ENCODE peak calls at places on chromosomes 16 and 17, in ten cellular contexts. I, V, B, M, G, Y, T, C, F and J are unnamed samples.

GRCh38 chr17:39553326-39553945 is 54.3 kb downstream of the NEUROD2 start:
- DNase-seq in I (peak; percentile 60), V (no peak), B (no peak), M (peak; percentile 60), G (peak; percentile 62), Y (no peak), T (no peak), C (no peak), F (no peak), J (no peak)

GRCh38 chr17:80894439-80894721 is 97.3 kb upstream of the CHMP6 start:
- DNase-seq in I (no peak), V (no peak), B (no peak), M (no peak), G (no peak), Y (no peak), T (no peak), C (no peak), F (no peak), J (no peak)

GRCh38 chr17:45103269-45103795 is 29.0 kb downstream of the PLCD3 start:
- DNase-seq in I (no peak), V (no peak), B (no peak), M (no peak), G (no peak), Y (no peak), T (no peak), C (no peak), F (no peak), J (no peak)

GRCh38 chr16:84489141-84489540 is 15.3 kb downstream of the MEAK7 start:
- DNase-seq in I (no peak), V (no peak), B (no peak), M (no peak), G (no peak), Y (no peak), T (no peak), C (no peak), F (no peak), J (no peak)

GRCh38 chr17:37787055-37787720 is 42.3 kb upstream of the HNF1B start:
- DNase-seq in I (peak; percentile 72), V (peak; percentile 87), B (no peak), M (no peak), G (peak; percentile 28), Y (no peak), T (peak; percentile 70), C (no peak), F (peak; percentile 88), J (no peak)

GRCh38 chr16:22314661-22315626 is 17.7 kb downstream of the POLR3E start:
- DNase-seq in I (no peak), V (no peak), B (no peak), M (no peak), G (no peak), Y (no peak), T (peak; percentile 6), C (no peak), F (no peak), J (no peak)

GRCh38 chr17:4436846-4437245 is 3.1 kb downstream of the SPNS3 start:
- DNase-seq in I (no peak), V (no peak), B (no peak), M (no peak), G (no peak), Y (no peak), T (no peak), C (no peak), F (no peak), J (no peak)

GRCh38 chr17:10226930-10227695 is 28.7 kb upstream of the GAS7 start:
- DNase-seq in I (peak; percentile 22), V (no peak), B (peak; percentile 82), M (peak; percentile 12), G (peak; percentile 41), Y (no peak), T (peak; percentile 19), C (no peak), F (peak; percentile 31), J (peak; percentile 67)

GRCh38 chr17:31907342-31907975 is 6.0 kb upstream of the UTP6 start:
- DNase-seq in I (peak; percentile 70), V (no peak), B (no peak), M (peak; percentile 44), G (peak; percentile 65), Y (no peak), T (peak; percentile 30), C (peak; percentile 21), F (peak; percentile 40), J (no peak)

GRCh38 chr17:46020023-46020735 is 21.1 kb downstream of the STH start:
- DNase-seq in I (no peak), V (no peak), B (no peak), M (no peak), G (no peak), Y (no peak), T (no peak), C (no peak), F (peak; percentile 33), J (peak; percentile 80)

GRCh38 chr17:55237268-55237667 is 27.5 kb upstream of the HLF start:
- DNase-seq in I (no peak), V (no peak), B (no peak), M (peak; percentile 1), G (no peak), Y (no peak), T (no peak), C (no peak), F (no peak), J (peak; percentile 42)

GRCh38 chr16:81107506-81107905 is 11.3 kb upstream of the GCSH start:
- DNase-seq in I (no peak), V (no peak), B (no peak), M (no peak), G (no peak), Y (no peak), T (no peak), C (no peak), F (no peak), J (no peak)

GRCh38 chr16:6558133-6558532 is 774.5 kb upstream of the RBFOX1 start:
- DNase-seq in I (no peak), V (no peak), B (peak; percentile 72), M (no peak), G (no peak), Y (no peak), T (no peak), C (no peak), F (no peak), J (no peak)

GRCh38 chr17:77831497-77832179 is 126.9 kb upstream of the TNRC6C start:
- DNase-seq in I (peak; percentile 77), V (peak; percentile 29), B (no peak), M (peak; percentile 73), G (peak; percentile 68), Y (peak; percentile 50), T (no peak), C (peak; percentile 20), F (no peak), J (no peak)

GRCh38 chr17:8629371-8630226 is 926 bp downstream of the MYH10 start:
- DNase-seq in I (no peak), V (peak; percentile 50), B (peak; percentile 57), M (peak; percentile 34), G (peak; percentile 36), Y (no peak), T (peak; percentile 28), C (no peak), F (peak; percentile 13), J (no peak)

GRCh38 chr16:76345093-76345735 is 68.0 kb downstream of the CNTNAP4 start:
- DNase-seq in I (no peak), V (no peak), B (no peak), M (peak; percentile 91), G (peak; percentile 99), Y (no peak), T (no peak), C (no peak), F (no peak), J (no peak)

GRCh38 chr16:1361685-1362360 is 10.1 kb downstream of the GNPTG start:
- DNase-seq in I (no peak), V (no peak), B (no peak), M (no peak), G (no peak), Y (no peak), T (no peak), C (no peak), F (no peak), J (no peak)

GRCh38 chr17:79606487-79606886 is 4.4 kb downstream of the RBFOX3 start:
- DNase-seq in I (no peak), V (no peak), B (no peak), M (no peak), G (no peak), Y (no peak), T (no peak), C (no peak), F (no peak), J (no peak)

GRCh38 chr17:79608729-79609039 is 2.2 kb downstream of the RBFOX3 start:
- DNase-seq in I (no peak), V (no peak), B (no peak), M (no peak), G (no peak), Y (no peak), T (no peak), C (no peak), F (no peak), J (no peak)

GRCh38 chr17:79609175-79609589 is 1.7 kb downstream of the RBFOX3 start:
- DNase-seq in I (no peak), V (no peak), B (peak; percentile 52), M (no peak), G (no peak), Y (no peak), T (no peak), C (no peak), F (no peak), J (no peak)

GRCh38 chr17:79609616-79610150 is 1.2 kb downstream of the RBFOX3 start:
- DNase-seq in I (no peak), V (no peak), B (peak; percentile 69), M (no peak), G (no peak), Y (no peak), T (no peak), C (no peak), F (no peak), J (no peak)

GRCh38 chr17:79607941-79608728 is 2.7 kb downstream of the RBFOX3 start:
- DNase-seq in I (no peak), V (no peak), B (peak; percentile 90), M (peak; percentile 11), G (peak; percentile 25), Y (no peak), T (no peak), C (no peak), F (peak; percentile 20), J (no peak)
- H3K4me3 ChIP-seq in I (no peak overlapping the region), V (no peak overlapping the region), B (peak overlapping the region; percentile 53), M (no peak overlapping the region), G (no peak overlapping the region), Y (no peak overlapping the region), T (no peak overlapping the region), C (no peak overlapping the region), F (no peak overlapping the region), J (no peak overlapping the region)

GRCh38 chr16:70808371-70808770 is 7.4 kb upstream of the VAC14 start:
- DNase-seq in I (no peak), V (no peak), B (no peak), M (no peak), G (no peak), Y (no peak), T (no peak), C (no peak), F (no peak), J (no peak)
- TF ChIP-seq CTCF in I (no peak), V (no peak), B (peak; percentile 31), M (peak; percentile 3), G (no peak), Y (no peak), T (no peak), C (peak; percentile 37), F (no peak), J (no peak)

GRCh38 chr16:4347765-4348509 is 3.2 kb downstream of the PAM16 start:
- DNase-seq in I (no peak), V (no peak), B (no peak), M (no peak), G (no peak), Y (peak; percentile 47), T (no peak), C (no peak), F (no peak), J (no peak)
- H3K4me3 ChIP-seq in I (no peak overlapping the region), V (no peak overlapping the region), B (no peak overlapping the region), M (no peak overlapping the region), G (no peak overlapping the region), Y (no peak overlapping the region), T (no peak overlapping the region), C (no peak overlapping the region), F (no peak overlapping the region), J (no peak overlapping the region)

GRCh38 chr17:3048727-3049471 is 14.5 kb downstream of the OR1D5 start:
- DNase-seq in I (peak; percentile 97), V (peak; percentile 97), B (peak; percentile 99), M (peak; percentile 98), G (peak; percentile 99), Y (peak; percentile 98), T (peak; percentile 96), C (peak; percentile 94), F (peak; percentile 96), J (peak; percentile 92)
- TF ChIP-seq CTCF in I (peak; percentile 64), V (peak; percentile 57), B (peak; percentile 98), M (peak; percentile 65), G (peak; percentile 60), Y (peak; percentile 96), T (peak; percentile 85), C (peak; percentile 60), F (peak; percentile 86), J (peak; percentile 63)